ENCODE peak calls at places on chromosomes 2 and 18, in eight cellular contexts. F is WERI-Rb-1, Z is left ventricle myocardium inferior, S is Peyer's patch, G is cardiac muscle cell, K is K562, B is keratinocyte, A is lower lobe of right lung. P is an unnamed sample.

GRCh38 chr18:21489119-21489750 is 111.3 kb downstream of the ESCO1 start:
- DNase-seq in F (peak; percentile 63), Z (no peak), S (no peak), G (peak; percentile 77), K (peak; percentile 71), B (peak; percentile 15), A (no peak), P (no peak)

GRCh38 chr2:205323929-205324328 is 358.4 kb upstream of the NRP2 start:
- DNase-seq in F (no peak), Z (no peak), S (no peak), G (peak; percentile 13), K (no peak), B (no peak), A (no peak), P (no peak)

GRCh38 chr18:3985664-3986063 is 469.4 kb downstream of the DLGAP1 start:
- DNase-seq in F (no peak), Z (no peak), S (no peak), G (peak; percentile 8), K (no peak), B (peak; percentile 35), A (no peak), P (no peak)

GRCh38 chr2:56357655-56358295 is 174.0 kb downstream of the CCDC85A start:
- DNase-seq in F (no peak), Z (no peak), S (no peak), G (no peak), K (no peak), B (no peak), A (no peak), P (no peak)

GRCh38 chr2:234278556-234279286 is 218.2 kb downstream of the ARL4C start:
- DNase-seq in F (no peak), Z (no peak), S (no peak), G (no peak), K (no peak), B (no peak), A (no peak), P (no peak)

GRCh38 chr2:54015809-54016703 is 45.3 kb upstream of the PSME4 start:
- DNase-seq in F (no peak), Z (no peak), S (no peak), G (peak; percentile 53), K (no peak), B (no peak), A (no peak), P (peak; percentile 59)

GRCh38 chr2:236774171-236774570 is 204.5 kb downstream of the ACKR3 start:
- DNase-seq in F (no peak), Z (no peak), S (no peak), G (no peak), K (no peak), B (no peak), A (no peak), P (no peak)

GRCh38 chr2:241298554-241299165 is 16.8 kb downstream of the HDLBP start:
- DNase-seq in F (no peak), Z (no peak), S (no peak), G (no peak), K (no peak), B (no peak), A (no peak), P (no peak)

GRCh38 chr2:134919360-134920210 is 963 bp downstream of the CCNT2 start:
- DNase-seq in F (no peak), Z (peak; percentile 16), S (peak; percentile 38), G (peak; percentile 51), K (no peak), B (no peak), A (no peak), P (no peak)

GRCh38 chr2:157726946-157727345 is 98.3 kb upstream of the ACVR1C start:
- DNase-seq in F (no peak), Z (no peak), S (no peak), G (no peak), K (no peak), B (no peak), A (no peak), P (no peak)

GRCh38 chr2:30396436-30397232 is 50.4 kb upstream of the LCLAT1 start:
- DNase-seq in F (no peak), Z (no peak), S (no peak), G (no peak), K (no peak), B (no peak), A (no peak), P (no peak)

GRCh38 chr2:65331361-65331760 is 101.0 kb downstream of the SPRED2 start:
- DNase-seq in F (peak; percentile 7), Z (no peak), S (no peak), G (peak; percentile 36), K (no peak), B (no peak), A (no peak), P (no peak)

GRCh38 chr2:225040862-225041209 is 1.4 kb downstream of the DOCK10 start:
- DNase-seq in F (no peak), Z (no peak), S (peak; percentile 38), G (no peak), K (no peak), B (no peak), A (no peak), P (peak; percentile 47)

GRCh38 chr2:98730053-98730850 is 680 bp downstream of the MGAT4A start:
- DNase-seq in F (peak; percentile 44), Z (peak; percentile 31), S (peak; percentile 72), G (no peak), K (no peak), B (no peak), A (peak; percentile 73), P (no peak)

GRCh38 chr2:193517615-193518014 is 1322.9 kb upstream of the TMEFF2 start:
- DNase-seq in F (no peak), Z (no peak), S (no peak), G (no peak), K (no peak), B (no peak), A (no peak), P (peak; percentile 9)

DNA sequence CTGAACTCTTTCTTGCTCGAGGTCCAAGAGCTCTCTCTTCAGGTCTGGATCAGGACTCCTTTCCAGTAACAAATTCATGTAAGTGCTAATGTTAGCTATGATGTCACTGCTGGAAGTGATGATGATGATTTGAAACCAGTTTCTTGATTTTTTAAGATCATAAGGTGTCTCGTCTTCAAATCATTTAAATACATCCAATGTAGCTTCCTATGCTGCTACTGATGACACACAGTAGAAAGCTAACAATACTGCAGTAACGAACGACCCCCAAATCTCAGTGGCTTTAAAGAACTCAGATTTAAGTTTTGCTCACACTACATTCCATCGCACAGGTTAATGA is 13.0 kb upstream of the LTBP1 start:
- DNase-seq in F (no peak), Z (no peak), S (no peak), G (no peak), K (no peak), B (no peak), A (no peak), P (no peak)
- H3K36me3 ChIP-seq in F (no peaks in the 10 kb centered on the region), Z (no peaks in the 10 kb centered on the region), S (no peaks in the 10 kb centered on the region), G (no peaks in the 10 kb centered on the region), K (no peaks in the 10 kb centered on the region), B (no peaks in the 10 kb centered on the region), A (no peaks in the 10 kb centered on the region), P (no peaks in the 10 kb centered on the region)

GRCh38 chr2:191329841-191330240 is 84.6 kb downstream of the MYO1B start:
- DNase-seq in F (no peak), Z (no peak), S (no peak), G (no peak), K (no peak), B (no peak), A (no peak), P (no peak)

GRCh38 chr2:191328150-191328809 is 83.1 kb downstream of the MYO1B start:
- DNase-seq in F (no peak), Z (no peak), S (no peak), G (no peak), K (no peak), B (no peak), A (no peak), P (no peak)

GRCh38 chr2:191325651-191326365 is 80.6 kb downstream of the MYO1B start:
- DNase-seq in F (no peak), Z (no peak), S (no peak), G (no peak), K (no peak), B (no peak), A (no peak), P (no peak)

GRCh38 chr2:191322838-191323506 is 77.8 kb downstream of the MYO1B start:
- DNase-seq in F (no peak), Z (no peak), S (no peak), G (no peak), K (no peak), B (no peak), A (no peak), P (no peak)

DNA sequence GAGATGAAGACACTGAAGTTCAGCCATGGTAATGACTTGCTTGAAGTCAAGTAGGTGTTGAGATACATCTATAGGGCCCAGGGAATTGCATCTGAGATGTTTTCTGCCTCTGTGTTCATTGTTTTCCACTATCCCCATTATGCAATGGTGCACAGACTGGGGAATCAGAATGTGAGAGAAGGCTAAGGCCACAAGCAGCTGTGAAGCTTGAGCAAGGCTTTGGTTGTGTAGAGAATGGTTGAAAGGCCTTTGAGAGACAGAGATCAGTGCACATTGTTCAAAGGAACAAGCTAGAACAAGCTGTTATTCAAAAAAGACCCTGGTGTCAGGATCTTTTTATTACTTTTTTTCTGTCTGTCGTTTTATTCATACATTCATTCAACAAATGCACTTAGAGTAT is 82.3 kb downstream of the MYO1B start:
- DNase-seq in F (no peak), Z (no peak), S (no peak), G (no peak), K (no peak), B (no peak), A (no peak), P (no peak)
- H3K36me3 ChIP-seq in F (peaks cover 4% of the 10 kb centered on the region), Z (peaks cover 15% of the 10 kb centered on the region), S (no peaks in the 10 kb centered on the region), G (peaks cover 3% of the 10 kb centered on the region), K (no peaks in the 10 kb centered on the region), B (peaks cover 10% of the 10 kb centered on the region), A (peaks cover 20% of the 10 kb centered on the region), P (peaks cover 40% of the 10 kb centered on the region)

GRCh38 chr2:159177957-159178356 is 108.5 kb downstream of the WDSUB1 start:
- DNase-seq in F (peak; percentile 23), Z (no peak), S (no peak), G (no peak), K (no peak), B (no peak), A (no peak), P (no peak)

GRCh38 chr2:159177357-159177756 is 109.1 kb downstream of the WDSUB1 start:
- DNase-seq in F (no peak), Z (no peak), S (no peak), G (no peak), K (no peak), B (no peak), A (no peak), P (no peak)

GRCh38 chr2:159174759-159175158 is 111.7 kb downstream of the WDSUB1 start:
- DNase-seq in F (no peak), Z (no peak), S (no peak), G (no peak), K (no peak), B (no peak), A (no peak), P (no peak)

GRCh38 chr2:159175182-159175581 is 111.3 kb downstream of the WDSUB1 start:
- DNase-seq in F (no peak), Z (no peak), S (no peak), G (no peak), K (peak; percentile 37), B (no peak), A (no peak), P (no peak)

GRCh38 chr2:159176555-159176954 is 109.9 kb downstream of the WDSUB1 start:
- DNase-seq in F (no peak), Z (no peak), S (no peak), G (no peak), K (no peak), B (no peak), A (no peak), P (no peak)
- H3K36me3 ChIP-seq in F (peaks cover 15% of the 10 kb centered on the region), Z (peaks cover 85% of the 10 kb centered on the region), S (no peaks in the 10 kb centered on the region), G (peaks cover 35% of the 10 kb centered on the region), K (no peaks in the 10 kb centered on the region), B (peaks cover 36% of the 10 kb centered on the region), A (peaks cover 81% of the 10 kb centered on the region), P (peaks cover 16% of the 10 kb centered on the region)

GRCh38 chr2:117956036-117956791 is 57.7 kb downstream of the CCDC93 start:
- DNase-seq in F (no peak), Z (no peak), S (no peak), G (no peak), K (no peak), B (no peak), A (no peak), P (no peak)
- H3K36me3 ChIP-seq in F (peaks cover 15% of the 10 kb centered on the region), Z (peaks cover 95% of the 10 kb centered on the region), S (peaks cover 3% of the 10 kb centered on the region), G (peaks cover 40% of the 10 kb centered on the region), K (peaks cover 83% of the 10 kb centered on the region), B (peaks cover 25% of the 10 kb centered on the region), A (peaks cover 95% of the 10 kb centered on the region), P (peaks cover 62% of the 10 kb centered on the region)